ENCODE peak calls at places on chromosomes 1 and 21, in five cellular contexts. F is adrenal gland, A is heart left ventricle, Z is HFF-Myc, X is retinal pigment epithelial cell. E is an unnamed sample.

GRCh38 chr1:91596474-91596873 is 95.8 kb downstream of the CDC7 start:
- DNase-seq in F (peak; percentile 26), A (no peak), Z (no peak), X (no peak), E (peak; percentile 68)

GRCh38 chr1:186681806-186682205 is 1.6 kb upstream of the PTGS2 start:
- DNase-seq in F (no peak), A (no peak), Z (no peak), X (no peak), E (peak; percentile 88)

GRCh38 chr1:115323366-115324004 is 14.6 kb downstream of the NGF start:
- DNase-seq in F (no peak), A (no peak), Z (no peak), X (no peak), E (no peak)

GRCh38 chr1:2835650-2836159 is 34.2 kb upstream of the TTC34 start:
- DNase-seq in F (no peak), A (no peak), Z (no peak), X (no peak), E (no peak)

GRCh38 chr1:167186771-167187170 is 33.9 kb upstream of the POU2F1 start:
- DNase-seq in F (no peak), A (no peak), Z (no peak), X (no peak), E (no peak)

GRCh38 chr1:17513131-17513530 is 26.4 kb upstream of the ARHGEF10L start:
- DNase-seq in F (no peak), A (no peak), Z (no peak), X (no peak), E (no peak)

GRCh38 chr1:98761238-98761637 is 99.7 kb downstream of the SNX7 start:
- DNase-seq in F (no peak), A (no peak), Z (no peak), X (no peak), E (no peak)

GRCh38 chr1:205449750-205450443 is 5.9 kb downstream of the BLACAT1 start:
- DNase-seq in F (peak; percentile 25), A (no peak), Z (no peak), X (peak; percentile 46), E (peak; percentile 22)

GRCh38 chr1:112390775-112391602 is 5.0 kb upstream of the CTTNBP2NL start:
- DNase-seq in F (peak; percentile 88), A (peak; percentile 86), Z (peak; percentile 88), X (peak; percentile 48), E (peak; percentile 96)

GRCh38 chr1:31583995-31584868 is 7.9 kb downstream of the TINAGL1 start:
- DNase-seq in F (peak; percentile 87), A (peak; percentile 89), Z (no peak), X (peak; percentile 56), E (peak; percentile 51)

GRCh38 chr1:30675761-30676160 is 47.6 kb downstream of the MATN1 start:
- DNase-seq in F (no peak), A (no peak), Z (peak; percentile 85), X (peak; percentile 3), E (peak; percentile 84)

GRCh38 chr1:68800182-68800581 is 303.3 kb upstream of the DEPDC1 start:
- DNase-seq in F (no peak), A (no peak), Z (no peak), X (no peak), E (no peak)

GRCh38 chr21:41196990-41197389 is 29.0 kb downstream of the BACE2 start:
- DNase-seq in F (no peak), A (no peak), Z (no peak), X (no peak), E (peak; percentile 54)

GRCh38 chr1:14655386-14655785 is 56.9 kb downstream of the KAZN start:
- DNase-seq in F (no peak), A (no peak), Z (no peak), X (no peak), E (no peak)

GRCh38 chr1:153095764-153096163 is 1.4 kb upstream of the SPRR2E start:
- DNase-seq in F (no peak), A (no peak), Z (no peak), X (no peak), E (no peak)

GRCh38 chr1:40663324-40664166 is 1.9 kb downstream of the RIMS3 start:
- DNase-seq in F (no peak), A (no peak), Z (no peak), X (no peak), E (no peak)

GRCh38 chr21:21039624-21040023 is 41.4 kb downstream of the NCAM2 start:
- DNase-seq in F (no peak), A (no peak), Z (no peak), X (no peak), E (no peak)

GRCh38 chr21:38645282-38645681 is 147.0 kb upstream of the ERG start:
- DNase-seq in F (no peak), A (no peak), Z (peak; percentile 25), X (no peak), E (peak; percentile 65)

GRCh38 chr1:62178372-62178771 is 16.3 kb upstream of the L1TD1 start:
- DNase-seq in F (no peak), A (no peak), Z (no peak), X (no peak), E (no peak)

GRCh38 chr1:116128669-116129068 is 17.5 kb downstream of the MAB21L3 start:
- DNase-seq in F (no peak), A (no peak), Z (no peak), X (no peak), E (no peak)

GRCh38 chr1:53949023-53949611 is 3.0 kb downstream of the LRRC42 start:
- DNase-seq in F (no peak), A (no peak), Z (no peak), X (no peak), E (peak; percentile 64)

GRCh38 chr21:43731891-43732711 is 13.2 kb downstream of the PDXK start:
- DNase-seq in F (no peak), A (no peak), Z (no peak), X (peak; percentile 88), E (peak; percentile 76)

GRCh38 chr1:21914468-21914867 is 22.6 kb downstream of the HSPG2 start:
- DNase-seq in F (no peak), A (no peak), Z (no peak), X (no peak), E (no peak)

GRCh38 chr1:173126421-173126820 is 75.7 kb upstream of the TNFSF18 start:
- DNase-seq in F (no peak), A (no peak), Z (no peak), X (no peak), E (no peak)

GRCh38 chr1:156706647-156707008 is 1.2 kb upstream of the CRABP2 start:
- DNase-seq in F (peak; percentile 65), A (peak; percentile 76), Z (peak; percentile 72), X (no peak), E (peak; percentile 85)

GRCh38 chr1:41423511-41424191 is 60.8 kb downstream of the EDN2 start:
- DNase-seq in F (peak; percentile 40), A (peak; percentile 72), Z (no peak), X (no peak), E (no peak)

GRCh38 chr21:34732388-34732821 is 63.6 kb downstream of the CLIC6 start:
- DNase-seq in F (no peak), A (no peak), Z (no peak), X (no peak), E (peak; percentile 12)

GRCh38 chr1:112247036-112247597 is 148.9 kb upstream of the CTTNBP2NL start:
- DNase-seq in F (no peak), A (no peak), Z (no peak), X (no peak), E (no peak)

GRCh38 chr1:93616996-93617669 is 64.5 kb downstream of the BCAR3 start:
- DNase-seq in F (peak; percentile 79), A (no peak), Z (no peak), X (no peak), E (peak; percentile 57)

GRCh38 chr1:234585333-234586055 is 24.5 kb downstream of the IRF2BP2 start:
- DNase-seq in F (peak; percentile 80), A (no peak), Z (no peak), X (no peak), E (peak; percentile 88)

GRCh38 chr21:16590186-16590585 is 860.4 kb downstream of the USP25 start:
- DNase-seq in F (no peak), A (no peak), Z (no peak), X (no peak), E (no peak)

GRCh38 chr21:16589499-16589898 is 859.7 kb downstream of the USP25 start:
- DNase-seq in F (no peak), A (no peak), Z (no peak), X (no peak), E (no peak)

GRCh38 chr21:16588433-16588860 is 858.7 kb downstream of the USP25 start:
- DNase-seq in F (peak; percentile 87), A (peak; percentile 64), Z (peak; percentile 39), X (peak; percentile 92), E (peak; percentile 74)

GRCh38 chr21:16587671-16588379 is 858.0 kb downstream of the USP25 start:
- DNase-seq in F (peak; percentile 43), A (no peak), Z (no peak), X (peak; percentile 40), E (peak; percentile 90)

DNA sequence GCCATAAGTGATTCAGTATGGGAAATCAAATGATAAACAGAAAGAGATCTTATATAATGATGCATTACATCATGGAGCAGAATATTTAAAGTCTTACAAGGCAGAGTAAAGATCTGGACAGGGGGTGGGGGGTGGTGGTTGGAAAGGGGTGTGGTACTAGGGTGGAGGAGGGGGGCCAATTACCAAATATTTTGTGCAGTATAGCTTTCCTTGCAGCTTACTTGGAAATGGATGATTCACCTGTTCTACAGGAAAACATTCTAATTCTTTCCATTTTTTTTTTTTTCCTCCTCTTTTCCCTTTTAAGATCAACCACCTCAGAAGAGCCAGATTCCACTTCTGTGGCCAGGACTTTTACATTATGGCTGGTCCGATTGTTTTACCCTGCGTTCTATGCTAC is 859.3 kb downstream of the USP25 start:
- DNase-seq in F (no peak), A (no peak), Z (no peak), X (no peak), E (no peak)
- H3K4me3 ChIP-seq in F (no peak overlapping the region), A (no peak overlapping the region), Z (peak overlapping the region; percentile 42), X (peak overlapping the region; percentile 58), E (no peak overlapping the region)

GRCh38 chr1:245046310-245046709 is 108.5 kb upstream of the KIF26B start:
- DNase-seq in F (no peak), A (no peak), Z (no peak), X (no peak), E (no peak)
- TF ChIP-seq CTCF in F (no peak), A (no peak), Z (no peak), X (no peak), E (no peak)

GRCh38 chr1:202622388-202622787 is 87.9 kb downstream of the SYT2 start:
- DNase-seq in F (no peak), A (no peak), Z (no peak), X (no peak), E (no peak)
- H3K4me3 ChIP-seq in F (no peak overlapping the region), A (no peak overlapping the region), Z (no peak overlapping the region), X (no peak overlapping the region), E (no peak overlapping the region)

DNA sequence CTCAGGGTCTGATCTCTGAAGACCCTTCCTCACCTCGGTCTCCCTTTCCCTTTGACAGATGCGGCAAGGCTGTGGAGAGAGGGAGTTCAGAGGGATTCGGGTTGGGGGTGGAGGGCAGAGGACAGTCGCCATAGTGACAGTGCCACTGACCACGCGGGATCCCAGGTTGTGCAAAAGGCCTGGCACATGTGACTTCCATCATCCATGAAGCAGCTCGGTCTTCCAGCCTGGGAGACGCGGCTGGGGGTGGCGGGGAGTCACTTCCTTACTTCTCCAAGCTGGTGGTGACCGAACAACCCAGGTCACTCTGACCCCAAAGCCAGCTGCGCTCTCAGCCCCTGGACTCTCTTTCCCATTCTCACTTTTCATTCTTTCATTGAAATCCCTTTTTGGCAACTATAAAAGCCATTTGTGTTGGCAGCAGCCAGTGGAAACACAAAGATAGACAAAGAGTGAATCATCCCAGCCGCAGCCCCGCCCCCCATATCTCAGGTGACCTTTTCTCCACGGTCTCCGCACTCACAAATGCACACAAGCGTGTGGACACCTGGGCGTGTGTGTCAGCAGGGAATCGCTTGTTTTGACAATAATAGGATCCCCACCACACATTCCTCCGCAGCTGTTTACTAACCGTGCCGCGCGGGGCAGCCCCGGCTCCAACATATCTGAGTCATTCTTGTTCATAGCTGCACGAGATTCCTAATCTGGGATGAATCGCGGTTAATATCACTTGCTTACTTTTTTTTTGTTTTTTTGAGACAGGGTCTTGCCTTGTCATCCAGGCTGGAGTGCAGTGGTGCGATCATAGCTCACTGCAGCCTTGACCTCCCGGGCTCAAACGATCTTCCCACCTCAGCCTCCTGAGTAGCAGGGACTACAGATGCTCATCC is 68.3 kb downstream of the DHRS3 start:
- DNase-seq in F (peak; percentile 89), A (peak; percentile 73), Z (peak; percentile 81), X (peak; percentile 94), E (peak; percentile 89)
- TF ChIP-seq CTCF in F (no peak), A (no peak), Z (no peak), X (no peak), E (no peak)

E was measured in fibroblast of the aortic adventitia.